ENCODE peak calls at places on chromosome 1, in four cellular contexts. X is astrocyte of the spinal cord, O is NCI-H2107, T is heart right ventricle. D is an unnamed sample.
A peak's percentile ranks its signal among the peaks of the same experiment; 100 is the strongest.

GRCh38 chr1:153506831-153507413 is 28.9 kb downstream of the S100A6 start:
- DNase-seq in X (peak; percentile 82), O (no peak), T (peak; percentile 91), D (no peak)

GRCh38 chr1:115499253-115499652 is 142.5 kb upstream of the VANGL1 start:
- DNase-seq in X (no peak), O (no peak), T (no peak), D (no peak)

GRCh38 chr1:63615809-63616420 is 22.7 kb downstream of the PGM1 start:
- DNase-seq in X (peak; percentile 81), O (peak; percentile 77), T (peak; percentile 60), D (peak; percentile 40)

GRCh38 chr1:31952825-31953220 is 14.7 kb upstream of the PTP4A2 start:
- DNase-seq in X (no peak), O (no peak), T (no peak), D (no peak)

GRCh38 chr1:118136511-118136937 is 48.5 kb downstream of the SPAG17 start:
- DNase-seq in X (peak; percentile 62), O (no peak), T (no peak), D (peak; percentile 50)

GRCh38 chr1:53715478-53715877 is 23.5 kb downstream of the GLIS1 start:
- DNase-seq in X (no peak), O (no peak), T (no peak), D (no peak)

GRCh38 chr1:225765982-225766674 is 11.5 kb upstream of the SRP9 start:
- DNase-seq in X (no peak), O (no peak), T (no peak), D (no peak)

GRCh38 chr1:73947009-73947408 is 251.0 kb downstream of the LRRIQ3 start:
- DNase-seq in X (no peak), O (no peak), T (no peak), D (no peak)

GRCh38 chr1:183655562-183656075 is 2.5 kb upstream of the APOBEC4 start:
- DNase-seq in X (peak; percentile 79), O (peak; percentile 70), T (peak; percentile 84), D (no peak)

GRCh38 chr1:41497056-41497440 is 12.6 kb upstream of the EDN2 start:
- DNase-seq in X (no peak), O (no peak), T (no peak), D (no peak)

GRCh38 chr1:207298666-207299065 is 22.8 kb upstream of the CD55 start:
- DNase-seq in X (no peak), O (no peak), T (no peak), D (no peak)

GRCh38 chr1:7580923-7581753 is 190.0 kb upstream of the VAMP3 start:
- DNase-seq in X (no peak), O (no peak), T (no peak), D (no peak)

GRCh38 chr1:206108635-206109034 is 8.6 kb downstream of the AVPR1B start:
- DNase-seq in X (no peak), O (no peak), T (no peak), D (no peak)

GRCh38 chr1:55081188-55081904 is 42.0 kb downstream of the PCSK9 start:
- DNase-seq in X (peak; percentile 63), O (no peak), T (no peak), D (no peak)

GRCh38 chr1:216903389-216903754 is 180.1 kb upstream of the ESRRG start:
- DNase-seq in X (peak; percentile 78), O (no peak), T (no peak), D (no peak)

GRCh38 chr1:183244466-183244865 is 58.4 kb downstream of the LAMC2 start:
- DNase-seq in X (no peak), O (no peak), T (peak; percentile 72), D (no peak)

GRCh38 chr1:14949836-14950674 is 203.5 kb upstream of the TMEM51 start:
- DNase-seq in X (no peak), O (no peak), T (no peak), D (no peak)

GRCh38 chr1:209585672-209586071 is 2.2 kb downstream of the CAMK1G start:
- DNase-seq in X (peak; percentile 16), O (no peak), T (peak; percentile 46), D (no peak)